ENCODE peak calls at places on chromosomes 2 and 18, in eight cellular contexts. H, J, D, O, V, Q, W and Y are unnamed samples.

GRCh38 chr2:190717306-190717705 is 68.4 kb downstream of the NAB1 start:
- DNase-seq in W (peak; percentile 6), Q (no peak), H (no peak), O (no peak), D (no peak), J (no peak), V (no peak), Y (no peak)

GRCh38 chr2:52613064-52613463 is 1154.5 kb upstream of the CHAC2 start:
- DNase-seq in Q (no peak), W (no peak), D (no peak), O (no peak), H (no peak), V (no peak), J (no peak), Y (peak; percentile 25)

GRCh38 chr2:171811229-171811628 is 82.8 kb downstream of the SLC25A12 start:
- DNase-seq in H (no peak), D (no peak), O (no peak), W (peak; percentile 37), J (no peak), Q (peak; percentile 10), V (no peak), Y (no peak)

GRCh38 chr18:12278765-12279682 is 24.9 kb downstream of the CIDEA start:
- DNase-seq in Q (no peak), O (peak; percentile 88), V (peak; percentile 94), J (no peak), D (peak; percentile 40), W (no peak), H (peak; percentile 46), Y (no peak)

GRCh38 chr18:22930089-22930713 is 2.9 kb upstream of the RBBP8 start:
- DNase-seq in H (peak; percentile 80), V (no peak), J (peak; percentile 89), O (peak; percentile 64), Q (peak; percentile 46), W (peak; percentile 87), D (peak; percentile 85), Y (peak; percentile 67)

GRCh38 chr2:174004311-174004695 is 39.1 kb upstream of the SP3 start:
- DNase-seq in Q (no peak), V (no peak), J (no peak), H (no peak), D (no peak), O (no peak), W (no peak), Y (no peak)

GRCh38 chr2:61617610-61618009 is 79.5 kb upstream of the XPO1 start:
- DNase-seq in H (no peak), O (no peak), W (no peak), J (no peak), Q (no peak), V (no peak), D (no peak), Y (no peak)

GRCh38 chr2:231922311-231922710 is 3.9 kb downstream of the NPPC start:
- DNase-seq in D (no peak), W (no peak), Q (no peak), J (peak; percentile 48), H (no peak), V (no peak), O (peak; percentile 44), Y (no peak)

GRCh38 chr2:66805136-66805535 is 370.2 kb downstream of the MEIS1 start:
- DNase-seq in Q (no peak), O (no peak), D (no peak), H (peak; percentile 29), W (no peak), J (no peak), V (no peak), Y (no peak)

GRCh38 chr2:12340164-12340563 is 376.6 kb upstream of the TRIB2 start:
- DNase-seq in J (no peak), V (no peak), W (no peak), D (no peak), Q (no peak), H (no peak), O (no peak), Y (no peak)

GRCh38 chr2:60447943-60448342 is 105.5 kb downstream of the BCL11A start:
- DNase-seq in W (no peak), D (no peak), O (no peak), Q (no peak), H (no peak), J (no peak), V (no peak), Y (no peak)

GRCh38 chr2:118388771-118389170 is 300.5 kb downstream of the INSIG2 start:
- DNase-seq in J (no peak), V (no peak), O (no peak), Q (no peak), W (no peak), H (no peak), D (no peak), Y (no peak)

GRCh38 chr2:47069628-47070154 is 85.4 kb downstream of the STPG4 start:
- DNase-seq in W (no peak), D (peak; percentile 67), V (no peak), O (peak; percentile 80), H (no peak), J (no peak), Q (peak; percentile 80), Y (peak; percentile 71)

GRCh38 chr18:62537042-62537894 is 14.4 kb downstream of the ZCCHC2 start:
- DNase-seq in O (no peak), Q (no peak), W (no peak), D (no peak), V (no peak), H (no peak), J (no peak), Y (no peak)

GRCh38 chr2:53512071-53512841 is 255.3 kb upstream of the CHAC2 start:
- DNase-seq in W (no peak), O (no peak), Q (no peak), V (peak; percentile 65), D (no peak), H (no peak), J (no peak), Y (no peak)

GRCh38 chr2:43460141-43460540 is 135.7 kb downstream of the THADA start:
- DNase-seq in W (no peak), D (no peak), O (no peak), H (no peak), V (no peak), J (no peak), Q (no peak), Y (no peak)
- H3K27ac ChIP-seq in W (no peak overlapping the region), D (no peak overlapping the region), O (no peak overlapping the region), H (no peak overlapping the region), V (peak overlapping the region; percentile 22), J (no peak overlapping the region), Q (peak overlapping the region; percentile 77), Y (no peak overlapping the region)

GRCh38 chr18:35682282-35682867 is 100.8 kb downstream of the GALNT1 start:
- DNase-seq in J (no peak), O (no peak), D (no peak), H (no peak), W (peak; percentile 66), V (no peak), Q (no peak), Y (no peak)

GRCh38 chr18:35683021-35683420 is 101.5 kb downstream of the GALNT1 start:
- DNase-seq in V (no peak), W (no peak), Q (no peak), D (no peak), H (no peak), J (no peak), O (no peak), Y (no peak)

DNA sequence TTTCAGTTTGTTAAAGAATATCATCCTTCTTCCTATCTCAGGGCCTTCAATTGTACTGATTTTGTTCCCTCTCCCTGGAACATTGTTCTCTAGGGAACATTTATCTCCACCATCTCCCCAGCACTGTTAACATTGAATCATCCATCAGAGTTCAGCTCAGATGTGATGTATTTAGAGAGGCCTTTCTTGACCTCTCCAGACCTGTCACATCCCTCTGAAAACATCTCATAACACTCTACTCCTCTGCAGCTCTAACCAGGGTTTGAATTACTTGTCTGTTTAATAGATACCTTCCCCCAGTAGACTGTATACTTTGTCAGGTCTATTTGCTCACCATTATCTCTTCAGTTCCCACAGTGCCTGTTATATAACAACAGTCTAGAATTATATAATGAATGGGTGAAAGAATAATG is 98.6 kb downstream of the GALNT1 start:
- DNase-seq in H (no peak), D (no peak), V (no peak), J (no peak), Q (no peak), O (no peak), W (no peak), Y (no peak)
- H3K4me1 ChIP-seq in H (no peaks in the 10 kb centered on the region), D (peaks cover 8% of the 10 kb centered on the region), V (no peaks in the 10 kb centered on the region), J (no peaks in the 10 kb centered on the region), Q (no peaks in the 10 kb centered on the region), O (no peaks in the 10 kb centered on the region), W (no peaks in the 10 kb centered on the region), Y (peaks cover 1% of the 10 kb centered on the region)

DNA sequence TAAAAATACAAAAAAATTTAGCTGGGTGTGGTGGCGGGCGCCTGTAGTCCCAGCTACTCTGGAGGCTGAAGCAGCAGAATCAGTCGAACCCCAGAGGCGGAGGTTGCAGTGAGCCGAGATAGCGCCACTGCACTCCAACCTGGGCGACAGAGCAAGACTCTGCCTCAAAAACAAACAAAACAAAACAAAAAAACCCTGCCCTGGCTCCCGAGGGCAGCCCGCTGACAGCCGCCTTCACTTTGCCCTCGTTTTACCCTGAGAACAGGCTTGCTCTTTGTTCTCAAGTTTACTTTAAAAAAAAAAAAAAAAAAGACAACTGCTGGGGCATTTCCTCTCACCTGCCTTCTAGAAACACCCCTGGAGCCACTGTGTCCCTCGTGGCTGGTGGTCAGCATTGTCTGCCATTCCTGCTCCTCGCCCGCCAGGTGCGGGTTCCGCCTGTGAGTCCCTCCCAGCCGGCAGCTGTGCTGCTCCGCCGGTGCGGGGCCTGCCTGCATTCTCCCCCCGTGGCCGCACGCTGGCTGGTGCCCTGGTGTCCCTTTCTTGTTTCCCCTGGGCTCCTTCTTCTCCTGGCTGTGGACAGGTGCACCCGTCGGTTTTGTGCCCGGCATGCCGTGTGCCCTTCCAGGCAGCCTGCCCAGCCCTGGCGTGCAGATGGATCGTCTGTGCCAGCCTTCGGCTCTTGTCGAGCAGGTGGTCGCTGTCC is 105.7 kb downstream of the USP40 start:
- DNase-seq in O (no peak), J (peak; percentile 73), D (peak; percentile 74), V (no peak), W (no peak), Q (no peak), H (no peak), Y (no peak)
- H3K27ac ChIP-seq in O (no peak overlapping the region), J (no peak overlapping the region), D (peak overlapping the region; percentile 66), V (no peak overlapping the region), W (no peak overlapping the region), Q (peak overlapping the region; percentile 80), H (no peak overlapping the region), Y (no peak overlapping the region)

DNA sequence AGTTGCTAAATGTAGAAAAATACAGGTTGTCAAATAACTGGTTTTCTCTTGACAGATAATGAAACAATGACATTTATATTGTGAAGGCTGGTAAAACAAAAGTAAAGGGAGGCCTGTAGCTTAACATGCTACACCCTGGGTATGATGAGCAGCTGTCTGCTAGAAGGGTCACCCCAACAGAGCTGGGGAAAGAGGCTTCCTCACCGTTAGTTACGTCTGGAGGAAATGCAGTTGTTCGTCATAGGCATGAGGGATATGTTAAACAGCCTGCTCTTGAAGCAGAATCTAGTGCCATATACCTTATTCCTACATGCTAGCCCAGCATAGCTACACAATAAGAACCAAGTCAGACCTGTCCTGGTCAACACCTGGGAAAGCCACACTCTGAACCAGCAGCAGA is 49.9 kb downstream of the LPIN2 start:
- DNase-seq in H (no peak), V (no peak), O (no peak), W (no peak), J (no peak), D (no peak), Q (no peak), Y (no peak)
- H3K4me1 ChIP-seq in H (peaks cover 50% of the 10 kb centered on the region), V (peaks cover 30% of the 10 kb centered on the region), O (peaks cover 5% of the 10 kb centered on the region), W (no peaks in the 10 kb centered on the region), J (peaks cover 71% of the 10 kb centered on the region), D (peaks cover 58% of the 10 kb centered on the region), Q (no peaks in the 10 kb centered on the region), Y (no peaks in the 10 kb centered on the region)